ENCODE peak calls at places on chromosome 10, in seven cellular contexts. O, K, R, B, V, X and C are unnamed samples.

GRCh38 chr10:42977032-42977416 is 99.8 kb upstream of the RET start:
- DNase-seq in X (no peak), O (no peak), K (no peak), R (no peak), V (no peak), B (no peak), C (no peak)

GRCh38 chr10:22615819-22616499 is 98.4 kb downstream of the PIP4K2A start:
- DNase-seq in B (no peak), K (no peak), R (no peak), X (no peak), V (no peak), O (peak), C (peak)

GRCh38 chr10:125348536-125348935 is 188.2 kb upstream of the CTBP2 start:
- DNase-seq in R (no peak), V (no peak), X (no peak), O (no peak), B (no peak), K (no peak), C (no peak)

GRCh38 chr10:2990764-2991163 is 76.6 kb upstream of the PFKP start:
- DNase-seq in K (no peak), R (no peak), X (no peak), O (no peak), B (no peak), V (no peak), C (no peak)

GRCh38 chr10:59072038-59072437 is 104.4 kb upstream of the PHYHIPL start:
- DNase-seq in R (no peak), V (no peak), K (peak), O (no peak), X (no peak), B (no peak), C (no peak)

GRCh38 chr10:115417585-115418265 is 324.6 kb downstream of the ATRNL1 start:
- DNase-seq in O (no peak), R (peak), V (peak), B (peak), X (no peak), K (peak), C (peak)

GRCh38 chr10:93462881-93463280 is 19.3 kb downstream of the MYOF start:
- DNase-seq in R (no peak), X (no peak), V (peak), O (no peak), K (no peak), B (peak), C (peak)

GRCh38 chr10:58438340-58438739 is 53.1 kb downstream of the TFAM start:
- DNase-seq in R (no peak), B (no peak), O (no peak), V (peak), X (no peak), K (no peak), C (peak)

GRCh38 chr10:22714524-22715289 is at the start of gene PIP4K2A:
- DNase-seq in K (no peak), O (peak), V (peak), B (peak), X (peak), R (peak), C (peak)

GRCh38 chr10:49568235-49568634 is 29.3 kb upstream of the ERCC6 start:
- DNase-seq in V (no peak), X (no peak), K (no peak), B (no peak), O (no peak), R (no peak), C (peak)

GRCh38 chr10:33211123-33211878 is 123.2 kb downstream of the NRP1 start:
- DNase-seq in R (no peak), B (no peak), X (no peak), K (no peak), V (peak), O (no peak), C (peak)

GRCh38 chr10:61822781-61823230 is 78.7 kb upstream of the ARID5B start:
- DNase-seq in O (no peak), R (no peak), B (no peak), V (no peak), K (no peak), X (no peak), C (peak)

GRCh38 chr10:49781247-49781646 is 19.1 kb upstream of the OGDHL start:
- DNase-seq in K (no peak), B (no peak), O (no peak), R (no peak), V (peak), X (no peak), C (peak)

GRCh38 chr10:69974551-69975155 is 78.0 kb upstream of the MACROH2A2 start:
- DNase-seq in K (no peak), O (no peak), X (no peak), R (no peak), B (no peak), V (peak), C (peak)

GRCh38 chr10:33067481-33067880 is 109.5 kb upstream of the ITGB1 start:
- DNase-seq in B (no peak), V (no peak), K (no peak), R (no peak), O (peak), X (no peak), C (no peak)

GRCh38 chr10:5976689-5977470 is 463 bp downstream of the IL15RA start:
- DNase-seq in X (no peak), K (no peak), V (peak), O (peak), R (peak), B (no peak), C (peak)

GRCh38 chr10:71696635-71697326 is 22.8 kb downstream of the C10orf105 start:
- DNase-seq in O (peak), R (peak), K (no peak), B (peak), V (peak), X (no peak), C (peak)

GRCh38 chr10:116195039-116195438 is 78.0 kb downstream of the GFRA1 start:
- DNase-seq in R (no peak), B (no peak), O (no peak), K (no peak), X (no peak), V (no peak), C (no peak)

GRCh38 chr10:111999205-111999914 is 184.2 kb downstream of the GPAM start:
- DNase-seq in K (no peak), V (no peak), X (no peak), B (no peak), R (peak), O (no peak), C (no peak)

GRCh38 chr10:59283456-59284082 is 78.8 kb downstream of the FAM13C start:
- DNase-seq in X (no peak), R (no peak), K (no peak), B (no peak), V (no peak), O (no peak), C (no peak)

GRCh38 chr10:28552775-28553174 is 19.9 kb downstream of the WAC start:
- DNase-seq in R (no peak), V (no peak), B (no peak), K (no peak), O (no peak), X (no peak), C (no peak)